ENCODE peak calls at places on chromosomes 6 and 20, in six cellular contexts. F is HCT116, Q is fibroblast of lung, R is hypothalamus, B is posterior cingulate gyrus, E is GM04504. Y is an unnamed sample.

GRCh38 chr20:34824026-34824860 is 1.2 kb downstream of the NCOA6 start:
- DNase-seq in F (peak), Q (peak), R (no peak), B (peak), E (no peak), Y (no peak)

GRCh38 chr20:54015496-54015895 is 54.9 kb downstream of the BCAS1 start:
- DNase-seq in F (no peak), Q (no peak), R (no peak), B (no peak), E (no peak), Y (no peak)

GRCh38 chr20:1777476-1777820 is 117.8 kb upstream of the SIRPA start:
- DNase-seq in F (no peak), Q (no peak), R (no peak), B (no peak), E (no peak), Y (no peak)

GRCh38 chr6:67633058-67633457 is 1002.0 kb upstream of the ADGRB3 start:
- DNase-seq in F (no peak), Q (no peak), R (no peak), B (no peak), E (no peak), Y (no peak)

GRCh38 chr20:17747431-17747846 is 47.7 kb downstream of the BANF2 start:
- DNase-seq in F (peak), Q (peak), R (no peak), B (peak), E (peak), Y (no peak)

GRCh38 chr6:130307752-130308361 is 58.0 kb upstream of the TMEM200A start:
- DNase-seq in F (no peak), Q (peak), R (no peak), B (no peak), E (peak), Y (no peak)

GRCh38 chr6:44128020-44128917 is 915 bp downstream of the TMEM63B start:
- DNase-seq in F (no peak), Q (no peak), R (peak), B (peak), E (no peak), Y (peak)

GRCh38 chr20:43744121-43744520 is 17.3 kb upstream of the GTSF1L start:
- DNase-seq in F (no peak), Q (no peak), R (no peak), B (no peak), E (no peak), Y (no peak)

GRCh38 chr6:137975058-137975940 is 108.2 kb downstream of the TNFAIP3 start:
- DNase-seq in F (peak), Q (peak), R (no peak), B (no peak), E (no peak), Y (no peak)

GRCh38 chr6:163014736-163015135 is 287.0 kb downstream of the PACRG start:
- DNase-seq in F (no peak), Q (no peak), R (no peak), B (no peak), E (no peak), Y (no peak)

GRCh38 chr20:45088247-45088646 is 12.7 kb downstream of the KCNS1 start:
- DNase-seq in F (no peak), Q (peak), R (no peak), B (no peak), E (peak), Y (no peak)

GRCh38 chr6:31652925-31653724 is 664 bp upstream of the BAG6 start:
- DNase-seq in F (no peak), Q (no peak), R (peak), B (peak), E (no peak), Y (no peak)

GRCh38 chr20:45223136-45223535 is 2.0 kb downstream of the SEMG2 start:
- DNase-seq in F (no peak), Q (no peak), R (no peak), B (no peak), E (no peak), Y (no peak)

GRCh38 chr6:135202821-135203220 is 21.7 kb downstream of the MYB start:
- DNase-seq in F (no peak), Q (no peak), R (no peak), B (no peak), E (no peak), Y (no peak)

GRCh38 chr6:89111933-89112332 is 5.9 kb downstream of the SRSF12 start:
- DNase-seq in F (peak), Q (no peak), R (no peak), B (no peak), E (no peak), Y (no peak)

GRCh38 chr6:99151634-99152344 is 197.7 kb downstream of the FAXC start:
- DNase-seq in F (peak), Q (no peak), R (no peak), B (peak), E (peak), Y (no peak)

GRCh38 chr6:96836579-96837137 is 619 bp downstream of the GPR63 start:
- DNase-seq in F (no peak), Q (peak), R (no peak), B (no peak), E (no peak), Y (no peak)